ENCODE peak calls at places on chromosomes 13 and 19, in nine cellular contexts. V, S, X, O, W, B, G, L and Z are unnamed samples.

GRCh38 chr19:34589730-34590129 is 87.2 kb downstream of the SCGB2B2 start:
- DNase-seq in V (no peak), S (no peak), X (no peak), O (no peak), W (no peak), B (no peak), G (no peak), L (no peak), Z (no peak)

GRCh38 chr19:12567951-12568350 is 16.7 kb upstream of the ZNF564 start:
- DNase-seq in V (no peak), S (no peak), X (no peak), O (no peak), W (no peak), B (no peak), G (no peak), L (no peak), Z (peak)

GRCh38 chr13:89550842-89551422 is 1796.6 kb upstream of the MIR17HG start:
- DNase-seq in V (no peak), S (no peak), X (no peak), O (no peak), W (no peak), B (no peak), G (peak), L (no peak), Z (no peak)

GRCh38 chr13:103263448-103263847 is 197.2 kb upstream of the SLC10A2 start:
- DNase-seq in V (no peak), S (no peak), X (no peak), O (no peak), W (no peak), B (no peak), G (no peak), L (no peak), Z (no peak)

GRCh38 chr13:105432408-105432807 is 1103.1 kb downstream of the EFNB2 start:
- DNase-seq in V (no peak), S (no peak), X (no peak), O (no peak), W (no peak), B (no peak), G (no peak), L (no peak), Z (no peak)

GRCh38 chr13:39776439-39776838 is 121.0 kb downstream of the COG6 start:
- DNase-seq in V (no peak), S (no peak), X (peak), O (no peak), W (no peak), B (no peak), G (peak), L (no peak), Z (no peak)

GRCh38 chr19:38900220-38900629 is 456 bp downstream of the NFKBIB start:
- DNase-seq in V (no peak), S (no peak), X (no peak), O (no peak), W (no peak), B (no peak), G (no peak), L (no peak), Z (no peak)

GRCh38 chr13:111792956-111793355 is 274.0 kb upstream of the SOX1 start:
- DNase-seq in V (no peak), S (no peak), X (no peak), O (no peak), W (no peak), B (peak), G (no peak), L (no peak), Z (no peak)

GRCh38 chr13:71395053-71395452 is 472.0 kb downstream of the DACH1 start:
- DNase-seq in V (no peak), S (no peak), X (no peak), O (no peak), W (no peak), B (no peak), G (no peak), L (no peak), Z (no peak)

GRCh38 chr19:49324801-49325491 is at the start of gene SLC6A16:
- DNase-seq in V (no peak), S (no peak), X (no peak), O (no peak), W (no peak), B (no peak), G (no peak), L (no peak), Z (no peak)

GRCh38 chr13:98435356-98435755 is 141.6 kb downstream of the STK24 start:
- DNase-seq in V (no peak), S (no peak), X (no peak), O (no peak), W (no peak), B (peak), G (no peak), L (no peak), Z (no peak)

GRCh38 chr13:110334256-110334655 is 27.2 kb downstream of the COL4A2 start:
- DNase-seq in V (no peak), S (no peak), X (no peak), O (no peak), W (no peak), B (no peak), G (peak), L (no peak), Z (no peak)

GRCh38 chr19:55392820-55393219 is 7.1 kb downstream of the RPL28 start:
- DNase-seq in V (no peak), S (no peak), X (no peak), O (peak), W (no peak), B (no peak), G (no peak), L (no peak), Z (no peak)

GRCh38 chr19:13788991-13789390 is 6.3 kb upstream of the ZSWIM4 start:
- DNase-seq in V (no peak), S (peak), X (no peak), O (no peak), W (no peak), B (no peak), G (no peak), L (no peak), Z (no peak)

GRCh38 chr19:13430790-13431582 is 75.3 kb downstream of the CACNA1A start:
- DNase-seq in V (peak), S (no peak), X (peak), O (peak), W (peak), B (peak), G (peak), L (no peak), Z (peak)

GRCh38 chr19:33278023-33278402 is 24.3 kb downstream of the CEBPA start:
- DNase-seq in V (no peak), S (no peak), X (no peak), O (no peak), W (no peak), B (no peak), G (no peak), L (no peak), Z (no peak)